ENCODE peak calls at places on chromosomes 5 and 9, in six cellular contexts. B is HCT116, J is A549, A is H1, O is prostate gland, N is ovary. Z is an unnamed sample.

GRCh38 chr9:69076550-69076949 is 41.0 kb downstream of the FXN start:
- DNase-seq in B (no peak), J (no peak), A (no peak), O (peak; percentile 22), N (no peak), Z (no peak)

GRCh38 chr9:119318371-119318770 is 50.9 kb downstream of the BRINP1 start:
- DNase-seq in B (no peak), J (no peak), A (no peak), O (peak; percentile 40), N (no peak), Z (no peak)

GRCh38 chr5:75018805-75019587 is 33.4 kb downstream of the GCNT4 start:
- DNase-seq in B (no peak), J (no peak), A (no peak), O (no peak), N (no peak), Z (no peak)

GRCh38 chr9:21402387-21403247 is 6.3 kb upstream of the IFNA8 start:
- DNase-seq in B (no peak), J (peak; percentile 48), A (no peak), O (no peak), N (no peak), Z (no peak)

GRCh38 chr5:176741566-176742211 is 68.7 kb upstream of the UNC5A start:
- DNase-seq in B (no peak), J (no peak), A (no peak), O (no peak), N (no peak), Z (no peak)

GRCh38 chr5:108481355-108481931 is 99.5 kb upstream of the FBXL17 start:
- DNase-seq in B (peak; percentile 26), J (peak; percentile 37), A (peak; percentile 5), O (no peak), N (no peak), Z (no peak)

GRCh38 chr5:26894719-26895263 is 143.6 kb downstream of the CDH9 start:
- DNase-seq in B (no peak), J (no peak), A (no peak), O (no peak), N (no peak), Z (no peak)

GRCh38 chr5:1295650-1296037 is 776 bp upstream of the TERT start:
- DNase-seq in B (no peak), J (no peak), A (no peak), O (no peak), N (peak; percentile 9), Z (no peak)

GRCh38 chr5:134572811-134573210 is 47.3 kb downstream of the JADE2 start:
- DNase-seq in B (no peak), J (no peak), A (no peak), O (no peak), N (no peak), Z (no peak)

DNA sequence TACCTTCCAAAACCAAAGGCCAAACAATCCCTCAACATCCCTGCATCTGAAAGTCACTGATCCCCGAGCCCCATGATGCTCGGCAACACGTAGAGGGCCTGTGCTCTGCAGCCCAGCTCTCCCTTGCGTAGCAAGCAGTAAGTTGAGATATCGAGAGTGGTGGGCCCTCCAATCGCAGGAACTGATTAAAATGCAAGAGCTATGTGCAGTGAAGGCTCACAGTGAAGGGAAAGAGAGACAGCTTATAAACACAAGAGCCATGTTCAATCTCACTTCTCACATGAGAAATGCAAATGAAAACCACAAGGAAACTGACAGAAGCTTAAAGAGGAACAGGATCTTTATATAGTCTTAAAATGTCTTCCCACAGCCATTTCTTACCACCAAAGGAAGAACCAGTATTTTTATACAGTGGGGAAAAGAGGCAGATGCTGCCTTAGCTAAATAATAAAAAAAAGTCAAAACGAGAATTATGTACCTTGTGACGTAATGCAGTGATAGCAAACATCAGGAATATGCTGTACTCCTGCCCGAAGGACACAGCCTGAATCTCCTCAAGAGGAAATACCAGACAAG is 24.6 kb downstream of the TTF1 start:
- DNase-seq in B (no peak), J (no peak), A (no peak), O (peak; percentile 26), N (no peak), Z (no peak)
- H3K27ac ChIP-seq in B (no peak overlapping the region), J (no peak overlapping the region), A (no peak overlapping the region), O (peak overlapping the region; percentile 69), N (no peak overlapping the region), Z (no peak overlapping the region)

GRCh38 chr5:151678713-151679112 is 8.0 kb downstream of the SPARC start:
- DNase-seq in B (no peak), J (no peak), A (no peak), O (no peak), N (no peak), Z (no peak)
- TF ChIP-seq POLR2A in B (no peak), J (no peak), A (no peak), O (no peak), N (no peak), Z (no peak)

DNA sequence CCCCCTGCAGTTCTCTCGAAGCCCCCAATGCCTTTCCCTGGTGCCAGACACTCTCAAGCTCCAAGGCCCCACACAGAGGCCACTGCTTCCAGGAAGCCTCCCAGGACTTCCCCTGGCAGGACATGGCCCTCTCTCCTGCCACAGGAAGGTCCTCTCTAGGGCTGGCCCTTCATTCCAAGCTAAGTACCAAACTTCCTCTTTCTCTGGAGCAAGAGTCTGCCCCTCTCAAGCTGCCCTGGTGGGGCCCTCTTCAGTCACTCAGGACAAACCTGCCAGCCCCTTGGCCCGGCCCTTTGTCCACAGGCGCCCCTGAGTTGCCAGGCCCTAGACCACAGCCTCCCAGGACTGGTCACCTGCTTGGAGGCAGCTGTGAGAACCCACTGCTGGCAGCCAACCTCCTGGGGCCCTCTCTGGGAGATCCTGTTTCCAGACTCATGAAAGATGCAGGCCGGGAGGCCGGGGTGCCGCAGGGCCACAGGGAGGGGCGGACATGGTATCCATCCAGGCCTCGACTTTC is 6.6 kb downstream of the NINJ1 start:
- DNase-seq in B (no peak), J (no peak), A (no peak), O (no peak), N (peak; percentile 56), Z (peak; percentile 35)
- H3K4me1 ChIP-seq in B (peaks cover 17% of the 10 kb centered on the region), J (peaks cover 25% of the 10 kb centered on the region), A (peaks cover 19% of the 10 kb centered on the region), O (peaks cover 31% of the 10 kb centered on the region), N (peaks cover 19% of the 10 kb centered on the region), Z (peaks cover 52% of the 10 kb centered on the region)

DNA sequence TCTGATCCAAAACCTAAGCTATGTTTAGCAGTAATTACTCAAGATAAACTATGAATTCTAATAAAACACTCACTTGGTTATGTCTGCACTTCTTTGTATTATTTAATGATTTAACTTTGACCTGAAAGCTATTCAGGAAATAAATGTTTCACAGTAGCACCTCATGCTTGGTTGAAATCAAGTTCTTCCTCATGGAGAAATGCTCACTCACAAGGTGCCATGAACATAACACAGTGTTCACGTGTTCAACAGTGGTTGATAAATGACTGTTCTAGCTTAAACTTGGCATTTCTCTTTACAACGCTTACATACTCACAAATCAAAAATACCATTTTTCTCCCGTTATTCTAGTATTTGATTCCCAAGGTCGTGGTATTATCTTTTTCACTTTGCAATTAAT is 35.8 kb downstream of the PUM3 start:
- DNase-seq in B (no peak), J (no peak), A (no peak), O (no peak), N (no peak), Z (no peak)
- H3K27ac ChIP-seq in B (no peak overlapping the region), J (peak overlapping the region; percentile 95), A (peak overlapping the region; percentile 84), O (no peak overlapping the region), N (no peak overlapping the region), Z (no peak overlapping the region)

GRCh38 chr9:88390371-88390990 is 2.2 kb downstream of the SPIN1 start:
- DNase-seq in B (no peak), J (no peak), A (no peak), O (no peak), N (no peak), Z (no peak)

GRCh38 chr9:88388886-88389617 is 808 bp downstream of the SPIN1 start:
- DNase-seq in B (peak; percentile 15), J (peak; percentile 68), A (no peak), O (peak; percentile 29), N (peak; percentile 78), Z (peak; percentile 79)

GRCh38 chr9:88388203-88388885 is at the start of gene SPIN1:
- DNase-seq in B (peak; percentile 35), J (peak; percentile 77), A (no peak), O (peak; percentile 70), N (peak; percentile 93), Z (peak; percentile 83)

GRCh38 chr9:88387035-88387732 is 1.1 kb upstream of the SPIN1 start:
- DNase-seq in B (peak; percentile 23), J (peak; percentile 54), A (no peak), O (peak; percentile 33), N (no peak), Z (peak; percentile 74)

GRCh38 chr9:88387733-88388202 is 476 bp upstream of the SPIN1 start:
- DNase-seq in B (peak; percentile 55), J (peak; percentile 64), A (no peak), O (peak; percentile 31), N (peak; percentile 74), Z (peak; percentile 75)
- TF ChIP-seq POLR2A in B (peak; percentile 22), J (peak; percentile 43), A (peak; percentile 91), O (peak; percentile 75), N (peak; percentile 16), Z (peak; percentile 91)

GRCh38 chr9:129631673-129632129 is 5.7 kb downstream of the NTMT1 start:
- DNase-seq in B (no peak), J (no peak), A (no peak), O (no peak), N (no peak), Z (no peak)
- H3K4me1 ChIP-seq in B (peaks cover 23% of the 10 kb centered on the region), J (peaks cover 22% of the 10 kb centered on the region), A (peaks cover 18% of the 10 kb centered on the region), O (peaks cover 17% of the 10 kb centered on the region), N (peaks cover 12% of the 10 kb centered on the region), Z (peaks cover 50% of the 10 kb centered on the region)

GRCh38 chr5:146301666-146302065 is 37.0 kb upstream of the POU4F3 start:
- DNase-seq in B (no peak), J (no peak), A (no peak), O (no peak), N (no peak), Z (no peak)

GRCh38 chr5:146307796-146308195 is 30.8 kb upstream of the POU4F3 start:
- DNase-seq in B (no peak), J (no peak), A (no peak), O (no peak), N (no peak), Z (no peak)

GRCh38 chr5:146311278-146311677 is 27.4 kb upstream of the POU4F3 start:
- DNase-seq in B (no peak), J (no peak), A (no peak), O (no peak), N (no peak), Z (no peak)

GRCh38 chr5:146302428-146302827 is 36.2 kb upstream of the POU4F3 start:
- DNase-seq in B (no peak), J (no peak), A (no peak), O (no peak), N (no peak), Z (no peak)

GRCh38 chr5:146306838-146307237 is 31.8 kb upstream of the POU4F3 start:
- DNase-seq in B (no peak), J (no peak), A (no peak), O (no peak), N (no peak), Z (no peak)
- H3K27ac ChIP-seq in B (no peak overlapping the region), J (no peak overlapping the region), A (no peak overlapping the region), O (no peak overlapping the region), N (no peak overlapping the region), Z (no peak overlapping the region)

GRCh38 chr9:125204477-125204876 is 4.1 kb downstream of the RABEPK start:
- DNase-seq in B (no peak), J (no peak), A (no peak), O (no peak), N (no peak), Z (no peak)

GRCh38 chr9:125203259-125203658 is 2.9 kb downstream of the RABEPK start:
- DNase-seq in B (no peak), J (peak; percentile 15), A (no peak), O (no peak), N (no peak), Z (no peak)

GRCh38 chr9:125200216-125201047 is at the start of gene RABEPK:
- DNase-seq in B (peak; percentile 80), J (peak; percentile 94), A (peak; percentile 90), O (peak; percentile 89), N (peak; percentile 95), Z (peak; percentile 93)
- TF ChIP-seq POLR2A in B (peak; percentile 74), J (peak; percentile 81), A (peak; percentile 91), O (peak; percentile 75), N (peak; percentile 67), Z (peak; percentile 89)